ENCODE peak calls at places on chromosomes 3 and 15, in four cellular contexts. F is OCI-LY7, J is GM12878, C is keratinocyte. S is an unnamed sample.

GRCh38 chr3:15223684-15224575 is 17.9 kb downstream of the CAPN7 start:
- DNase-seq in C (peak), F (no peak), J (no peak), S (no peak)

GRCh38 chr15:58228708-58229107 is 90.5 kb downstream of the AQP9 start:
- DNase-seq in C (no peak), F (no peak), J (no peak), S (no peak)

GRCh38 chr3:123688241-123688747 is 103.4 kb upstream of the HACD2 start:
- DNase-seq in C (no peak), F (no peak), J (no peak), S (peak)

GRCh38 chr3:158896729-158897128 is 94.9 kb downstream of the MFSD1 start:
- DNase-seq in F (no peak), J (no peak), C (no peak), S (no peak)

GRCh38 chr3:12922299-12922698 is 80.9 kb upstream of the RPL32 start:
- DNase-seq in J (no peak), C (no peak), F (no peak), S (no peak)

GRCh38 chr15:99239545-99240198 is 9.7 kb downstream of the TTC23 start:
- DNase-seq in F (no peak), J (peak), C (no peak), S (no peak)

GRCh38 chr3:71461749-71462483 is 121.6 kb downstream of the FOXP1 start:
- DNase-seq in C (no peak), F (no peak), J (no peak), S (peak)

GRCh38 chr15:52318729-52319500 is 23.3 kb upstream of the MYO5C start:
- DNase-seq in F (no peak), J (no peak), C (no peak), S (no peak)

GRCh38 chr3:99134996-99135395 is 233.5 kb upstream of the DCBLD2 start:
- DNase-seq in F (no peak), C (no peak), J (no peak), S (no peak)

GRCh38 chr3:14680716-14681115 is 5.8 kb downstream of the C3orf20 start:
- DNase-seq in C (no peak), J (no peak), F (no peak), S (no peak)

GRCh38 chr3:50525987-50526386 is 22.6 kb upstream of the CACNA2D2 start:
- DNase-seq in F (peak), C (peak), J (no peak), S (no peak)

GRCh38 chr15:27042230-27042629 is 71.2 kb downstream of the GABRG3 start:
- DNase-seq in J (no peak), F (no peak), C (no peak), S (no peak)

GRCh38 chr3:183904833-183905780 is 20.4 kb upstream of the PARL start:
- DNase-seq in F (no peak), C (no peak), J (no peak), S (no peak)

GRCh38 chr3:71984843-71985594 is 200.1 kb upstream of the PROK2 start:
- DNase-seq in F (peak), J (peak), C (no peak), S (no peak)

GRCh38 chr3:13505147-13506130 is 25.3 kb downstream of the HDAC11 start:
- DNase-seq in F (no peak), C (no peak), J (no peak), S (no peak)

GRCh38 chr3:129827765-129828164 is 65.7 kb downstream of the TMCC1 start:
- DNase-seq in C (no peak), F (peak), J (peak), S (no peak)

GRCh38 chr15:57130956-57131355 is 212.5 kb downstream of the TCF12 start:
- DNase-seq in C (no peak), J (no peak), F (no peak), S (no peak)

GRCh38 chr15:42068601-42069000 is 25.8 kb downstream of the PLA2G4D start:
- DNase-seq in J (no peak), C (no peak), F (no peak), S (no peak)

GRCh38 chr3:113844622-113845222 is 6.1 kb downstream of the GRAMD1C start:
- DNase-seq in F (peak), C (no peak), J (no peak), S (no peak)

GRCh38 chr15:82197734-82198594 is 64.6 kb downstream of the EFL1 start:
- DNase-seq in F (peak), C (peak), J (peak), S (peak)

GRCh38 chr3:197454014-197454413 is 101.8 kb downstream of the BDH1 start:
- DNase-seq in F (peak), J (no peak), C (no peak), S (peak)

GRCh38 chr3:10417849-10418248 is 87.5 kb downstream of the ATP2B2 start:
- DNase-seq in J (no peak), F (peak), C (no peak), S (no peak)

GRCh38 chr15:80118956-80119355 is 33.8 kb upstream of the FAH start:
- DNase-seq in F (no peak), C (no peak), J (no peak), S (no peak)

GRCh38 chr3:183159319-183159718 is 3.2 kb downstream of the LAMP3 start:
- DNase-seq in F (no peak), J (no peak), C (no peak), S (no peak)

GRCh38 chr15:75533945-75534344 is 45.2 kb downstream of the PTPN9 start:
- DNase-seq in F (no peak), C (no peak), J (no peak), S (no peak)

GRCh38 chr3:23294770-23295387 is 91.8 kb downstream of the UBE2E2 start:
- DNase-seq in C (no peak), F (peak), J (no peak), S (no peak)

GRCh38 chr15:80160570-80161156 is 7.9 kb downstream of the FAH start:
- DNase-seq in J (peak), F (peak), C (peak), S (peak)

GRCh38 chr3:90136468-90137191 is 1029.2 kb downstream of the EPHA3 start:
- DNase-seq in F (no peak), C (no peak), J (no peak), S (no peak)

GRCh38 chr15:52392008-52392687 is 96.5 kb upstream of the MYO5C start:
- DNase-seq in J (no peak), C (peak), F (no peak), S (peak)

GRCh38 chr3:36032180-36032895 is 348.0 kb upstream of the STAC start:
- DNase-seq in F (no peak), C (no peak), J (no peak), S (no peak)

GRCh38 chr3:118688396-118688884 is 346.2 kb downstream of the IGSF11 start:
- DNase-seq in C (no peak), F (no peak), J (no peak), S (no peak)

GRCh38 chr3:45596290-45596791 is 1.8 kb downstream of the LIMD1 start:
- DNase-seq in C (no peak), J (peak), F (peak), S (no peak)

GRCh38 chr3:172106989-172107388 is 67.6 kb downstream of the FNDC3B start:
- DNase-seq in J (peak), F (peak), C (no peak), S (no peak)

GRCh38 chr15:98803228-98804056 is 155.1 kb downstream of the IGF1R start:
- DNase-seq in C (peak), J (no peak), F (no peak), S (peak)

GRCh38 chr3:50226888-50227389 is 9.1 kb upstream of the GNAI2 start:
- DNase-seq in C (no peak), F (peak), J (no peak), S (peak)

GRCh38 chr3:135017494-135017893 is 222.4 kb downstream of the EPHB1 start:
- DNase-seq in J (no peak), F (no peak), C (no peak), S (no peak)

GRCh38 chr15:44781128-44781810 is 44.9 kb downstream of the TRIM69 start:
- DNase-seq in J (no peak), C (no peak), F (no peak), S (no peak)

GRCh38 chr15:66023322-66023972 is 154.2 kb downstream of the RAB11A start:
- DNase-seq in J (no peak), F (no peak), C (no peak), S (no peak)

GRCh38 chr3:153734777-153735551 is 386.2 kb upstream of the ARHGEF26 start:
- DNase-seq in F (no peak), C (peak), J (no peak), S (no peak)

GRCh38 chr3:160796813-160797164 is 40.8 kb downstream of the PPM1L start:
- DNase-seq in C (no peak), F (no peak), J (no peak), S (no peak)

GRCh38 chr3:280691-281090 is 84.1 kb downstream of the CHL1 start:
- DNase-seq in F (no peak), J (no peak), C (no peak), S (no peak)
- H2AFZ ChIP-seq in F (no peak), J (no peak), C (no peak), S (no peak)

DNA sequence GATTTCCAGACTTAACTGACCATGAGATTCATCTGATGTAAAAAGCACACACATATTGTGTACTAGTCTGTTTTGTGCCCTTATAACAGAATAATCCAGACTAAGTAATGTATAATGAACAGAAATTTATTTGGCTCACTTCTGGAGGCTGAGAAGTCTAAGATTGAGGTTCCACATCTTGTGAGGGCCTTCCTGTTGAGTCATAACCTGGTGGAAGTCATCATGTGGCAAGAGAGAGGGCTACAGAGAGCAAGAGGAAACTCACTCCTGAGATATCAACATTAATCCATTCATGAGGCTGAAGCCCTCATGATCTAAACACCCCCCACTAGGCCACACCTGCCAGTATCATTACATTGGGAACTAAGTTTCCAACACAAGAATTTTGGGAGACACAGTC is 977.6 kb downstream of the MCTP2 start:
- DNase-seq in C (no peak), J (no peak), F (no peak), S (no peak)
- H2AFZ ChIP-seq in C (no peak), J (no peak), F (no peak), S (no peak)

DNA sequence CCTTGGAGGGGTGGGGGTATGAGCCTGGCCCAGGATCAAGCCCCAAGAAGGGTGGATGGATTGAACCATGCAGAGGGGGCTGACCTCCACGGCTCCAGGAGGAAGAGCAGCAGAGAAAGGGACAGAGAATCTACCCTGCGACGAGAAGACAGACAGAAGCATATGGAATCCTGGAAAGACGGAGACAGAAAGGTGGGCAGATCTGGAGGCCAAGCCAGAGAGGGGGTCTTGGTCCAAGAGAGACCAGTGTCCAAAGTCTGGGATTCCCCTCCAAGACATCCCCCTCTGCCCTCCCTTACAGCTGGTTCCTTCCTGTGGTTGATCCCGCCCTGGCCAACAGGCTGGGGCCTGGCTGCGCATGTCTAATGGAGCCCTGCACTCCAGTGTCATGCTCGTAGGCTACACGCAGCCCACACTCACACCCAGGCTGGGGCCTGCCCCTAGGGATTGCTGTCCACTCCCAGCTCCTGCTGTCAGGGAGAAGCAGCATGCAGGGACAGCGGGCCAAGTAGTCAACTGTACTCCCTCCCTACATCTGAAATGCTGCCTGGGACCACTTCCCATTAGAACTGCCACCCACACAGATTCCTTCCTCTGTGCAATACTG is 16.3 kb downstream of the ALS2CL start:
- DNase-seq in F (no peak), J (no peak), C (no peak), S (no peak)
- H2AFZ ChIP-seq in F (no peak), J (no peak), C (no peak), S (no peak)

GRCh38 chr3:127339943-127340861 is 52.4 kb upstream of the PRR20G start:
- DNase-seq in F (no peak), C (no peak), J (no peak), S (no peak)
- H2AFZ ChIP-seq in F (no peak), C (no peak), J (no peak), S (no peak)

S was measured in PC-9.